ENCODE peak calls at places on chromosomes 2 and 18, in four cellular contexts. L, K, T and Q are unnamed samples.

GRCh38 chr2:184735611-184736010 is 137.3 kb downstream of the ZNF804A start:
- DNase-seq in T (no peak), L (no peak), K (no peak), Q (no peak)

GRCh38 chr18:6222271-6222670 is 192.4 kb downstream of the L3MBTL4 start:
- DNase-seq in T (no peak), K (no peak), L (no peak), Q (no peak)

GRCh38 chr2:111219285-111219684 is 98.6 kb downstream of the BCL2L11 start:
- DNase-seq in T (no peak), L (no peak), K (no peak), Q (peak; percentile 49)

GRCh38 chr2:234725528-234726264 is 226.1 kb upstream of the SH3BP4 start:
- DNase-seq in L (no peak), T (peak; percentile 13), K (no peak), Q (no peak)

GRCh38 chr2:106885326-106885725 is 641 bp downstream of the ST6GAL2 start:
- DNase-seq in L (peak; percentile 16), K (no peak), T (no peak), Q (no peak)

GRCh38 chr2:175010848-175011254 is 5.7 kb upstream of the CHN1 start:
- DNase-seq in L (no peak), K (no peak), T (no peak), Q (no peak)

GRCh38 chr18:3218817-3219216 is 951 bp downstream of the MYOM1 start:
- DNase-seq in T (no peak), K (no peak), L (no peak), Q (no peak)

GRCh38 chr18:3086865-3087264 is 73.9 kb upstream of the LPIN2 start:
- DNase-seq in T (no peak), K (no peak), L (no peak), Q (no peak)

GRCh38 chr2:223989206-223989859 is 32.1 kb downstream of the MRPL44 start:
- DNase-seq in K (no peak), T (no peak), L (no peak), Q (no peak)

GRCh38 chr2:221958224-221958623 is 340.6 kb downstream of the PAX3 start:
- DNase-seq in T (no peak), L (no peak), K (peak; percentile 30), Q (no peak)

GRCh38 chr18:75658330-75658729 is 230.8 kb upstream of the SMIM21 start:
- DNase-seq in T (no peak), L (no peak), K (no peak), Q (no peak)

DNA sequence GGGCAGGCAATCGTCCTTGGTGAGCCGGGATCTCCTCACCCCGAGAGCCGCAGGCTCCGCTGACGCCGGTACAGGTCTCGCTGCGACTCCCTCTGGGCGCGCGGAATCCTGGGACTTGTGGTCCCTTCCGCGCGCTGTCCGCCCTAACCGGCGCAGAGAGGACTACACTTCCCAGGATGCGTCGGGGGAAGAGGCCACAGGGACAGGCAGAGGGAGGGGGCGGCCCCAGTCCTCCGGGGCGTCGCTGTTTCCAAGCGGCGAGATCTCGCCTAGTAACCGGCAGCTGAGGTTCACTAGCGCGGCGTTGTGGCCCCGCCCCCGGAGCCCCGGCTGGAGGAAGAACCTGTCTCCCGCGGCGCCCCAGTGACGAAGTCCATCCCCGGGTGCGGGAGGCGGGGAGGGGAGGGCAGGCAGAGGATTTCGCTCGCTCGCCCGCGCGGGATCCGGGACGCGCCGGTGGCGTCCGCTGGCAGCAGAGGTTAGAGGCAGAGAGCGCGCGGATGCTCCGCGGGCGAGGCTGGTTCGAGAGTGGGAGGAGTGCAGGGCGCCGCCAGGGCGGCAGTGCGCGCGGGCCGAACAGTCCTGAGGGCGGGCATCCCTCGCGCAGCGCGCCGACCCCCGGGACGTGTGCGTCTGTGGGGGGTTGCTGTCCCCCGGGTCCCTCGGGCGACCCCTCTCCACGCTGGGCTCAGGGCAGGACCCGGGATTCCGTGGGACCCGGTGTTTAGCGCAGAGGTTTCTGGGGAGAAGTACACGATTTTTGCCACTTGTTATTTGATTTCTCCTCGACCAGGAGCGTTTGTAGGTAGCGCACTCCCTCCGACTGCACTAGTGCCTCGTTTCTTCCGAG is at the start of gene EML6:
- DNase-seq in T (peak; percentile 80), L (peak; percentile 97), K (peak; percentile 100), Q (peak; percentile 98)
- TF ChIP-seq CTCF in T (peak; percentile 29), L (peak; percentile 27), K (peak; percentile 62), Q (no peak)

GRCh38 chr2:70646429-70646828 is 92.8 kb upstream of the TGFA start:
- DNase-seq in L (no peak), K (no peak), T (no peak), Q (no peak)

GRCh38 chr2:70643715-70644114 is 90.1 kb upstream of the TGFA start:
- DNase-seq in L (peak; percentile 36), T (no peak), K (peak; percentile 60), Q (no peak)

GRCh38 chr2:70641263-70641784 is 87.7 kb upstream of the TGFA start:
- DNase-seq in T (no peak), L (no peak), K (no peak), Q (no peak)

GRCh38 chr2:70647873-70648481 is 94.4 kb upstream of the TGFA start:
- DNase-seq in L (peak; percentile 48), T (peak; percentile 21), K (peak; percentile 85), Q (peak; percentile 88)

GRCh38 chr2:70645733-70646420 is 92.3 kb upstream of the TGFA start:
- DNase-seq in T (no peak), L (peak; percentile 18), K (peak; percentile 53), Q (peak; percentile 36)
- TF ChIP-seq CTCF in T (peak; percentile 45), L (peak; percentile 21), K (peak; percentile 70), Q (peak; percentile 45)

DNA sequence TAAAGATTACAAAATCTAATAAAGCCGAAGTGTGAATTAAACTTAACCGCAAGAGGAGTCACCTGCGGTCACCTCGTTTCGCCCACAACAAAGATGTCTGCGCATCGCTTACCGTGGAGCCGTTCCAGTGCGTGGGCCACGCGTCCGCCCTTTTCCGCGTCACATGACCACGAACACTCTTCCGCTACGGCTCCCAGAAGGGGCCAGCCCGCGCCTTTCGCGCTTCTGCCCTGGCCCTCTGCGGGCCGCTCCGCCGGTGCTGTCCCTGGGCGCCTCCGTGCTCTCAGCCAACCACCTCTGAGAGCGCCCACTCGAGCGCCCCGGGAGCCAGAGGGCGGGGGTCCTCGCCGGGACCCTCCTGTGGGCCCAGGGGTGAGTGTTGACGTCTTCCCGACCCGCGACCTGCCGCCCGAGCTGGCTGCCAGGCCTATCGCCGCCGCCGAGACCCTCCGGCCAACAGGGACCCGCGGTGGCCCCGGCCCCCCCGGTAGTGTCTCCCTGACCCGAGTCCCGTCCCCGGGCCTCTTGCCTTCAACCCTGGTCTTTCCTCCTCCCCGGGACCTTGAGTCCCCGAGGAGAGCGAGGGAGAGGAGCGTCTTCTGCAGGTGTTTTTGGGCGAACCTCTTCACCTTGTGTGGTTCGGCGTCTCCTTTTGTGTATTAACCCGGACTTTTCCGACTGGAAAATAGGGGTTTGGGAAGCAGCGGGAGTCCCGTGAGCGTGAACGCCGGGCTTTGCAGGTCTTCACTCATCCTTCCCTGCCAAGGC is at the start of gene MFF:
- DNase-seq in T (peak; percentile 33), K (peak; percentile 94), L (peak; percentile 87), Q (peak; percentile 92)
- TF ChIP-seq CTCF in T (peak; percentile 42), K (peak; percentile 59), L (peak; percentile 37), Q (no peak)

DNA sequence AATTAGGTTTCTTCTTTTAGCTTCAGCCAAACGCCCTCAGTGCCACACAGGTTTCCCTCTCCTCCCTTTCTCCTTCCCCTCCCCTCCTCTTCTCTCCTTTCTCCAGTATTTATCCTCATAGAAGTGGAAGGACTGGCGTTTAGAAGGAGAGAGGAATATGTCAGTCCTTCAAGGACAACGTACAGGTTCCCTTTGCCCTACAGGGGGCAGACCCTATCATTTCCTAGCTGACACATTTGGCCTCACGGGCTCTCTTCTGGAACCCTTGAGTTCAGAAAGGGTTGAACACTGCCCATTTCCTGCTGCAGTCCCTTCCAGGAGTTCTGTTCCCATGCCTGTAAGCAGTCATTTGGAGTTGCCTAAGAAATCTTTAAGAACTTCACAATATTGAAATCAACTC is 46.1 kb downstream of the CDCA7 start:
- DNase-seq in T (no peak), L (no peak), K (peak; percentile 52), Q (no peak)
- TF ChIP-seq CTCF in T (peak; percentile 42), L (peak; percentile 26), K (peak; percentile 66), Q (peak; percentile 49)

GRCh38 chr2:15034860-15035259 is 402.3 kb downstream of the LRATD1 start:
- DNase-seq in K (no peak), L (no peak), T (no peak), Q (no peak)

GRCh38 chr2:15028406-15028805 is 395.9 kb downstream of the LRATD1 start:
- DNase-seq in L (no peak), T (no peak), K (no peak), Q (no peak)

GRCh38 chr2:15034246-15034645 is 401.7 kb downstream of the LRATD1 start:
- DNase-seq in K (no peak), L (no peak), T (no peak), Q (no peak)

GRCh38 chr2:15031745-15032240 is 399.3 kb downstream of the LRATD1 start:
- DNase-seq in K (peak; percentile 45), L (no peak), T (no peak), Q (no peak)
- TF ChIP-seq CTCF in K (peak; percentile 28), L (no peak), T (no peak), Q (no peak)